ENCODE peak calls at places on chromosomes 1 and 21, in four cellular contexts. One of them, this sample, is unnamed.

GRCh38 chr1:204094262-204095247 is 21.6 kb downstream of the SOX13 start:
- DNase-seq in adrenal gland: no peak
- DNase-seq in ovary: no peak
- DNase-seq in K562: no peak
- DNase-seq in this sample: no peak

GRCh38 chr1:9371391-9371935 is 78.8 kb downstream of the SPSB1 start:
- DNase-seq in adrenal gland: no peak
- DNase-seq in ovary: peak
- DNase-seq in K562: no peak
- DNase-seq in this sample: no peak

GRCh38 chr1:243796016-243796415 is 54.0 kb downstream of the AKT3 start:
- DNase-seq in adrenal gland: no peak
- DNase-seq in ovary: no peak
- DNase-seq in K562: no peak
- DNase-seq in this sample: no peak

GRCh38 chr21:15445327-15445726 is 284.5 kb upstream of the USP25 start:
- DNase-seq in adrenal gland: no peak
- DNase-seq in ovary: no peak
- DNase-seq in K562: no peak
- DNase-seq in this sample: no peak

GRCh38 chr1:116203936-116204335 is 92.7 kb downstream of the MAB21L3 start:
- DNase-seq in adrenal gland: no peak
- DNase-seq in ovary: no peak
- DNase-seq in K562: no peak
- DNase-seq in this sample: no peak

GRCh38 chr1:41743361-41743760 is 175.4 kb downstream of the HIVEP3 start:
- DNase-seq in adrenal gland: no peak
- DNase-seq in ovary: no peak
- DNase-seq in K562: no peak
- DNase-seq in this sample: no peak

GRCh38 chr1:8985915-8986813 is 40.1 kb downstream of the SLC2A7 start:
- DNase-seq in adrenal gland: peak
- DNase-seq in ovary: peak
- DNase-seq in K562: no peak
- DNase-seq in this sample: peak

GRCh38 chr1:44168520-44169098 is 27.2 kb upstream of the KLF18 start:
- DNase-seq in adrenal gland: no peak
- DNase-seq in ovary: no peak
- DNase-seq in K562: no peak
- DNase-seq in this sample: no peak

GRCh38 chr1:220294754-220295419 is 22.6 kb upstream of the RAB3GAP2 start:
- DNase-seq in adrenal gland: no peak
- DNase-seq in ovary: no peak
- DNase-seq in K562: no peak
- DNase-seq in this sample: no peak

GRCh38 chr1:90718411-90719320 is 1.6 kb upstream of the BARHL2 start:
- DNase-seq in adrenal gland: no peak
- DNase-seq in ovary: no peak
- DNase-seq in K562: no peak
- DNase-seq in this sample: no peak

GRCh38 chr1:32741417-32742131 is 39.0 kb upstream of the SYNC start:
- DNase-seq in adrenal gland: no peak
- DNase-seq in ovary: peak
- DNase-seq in K562: peak
- DNase-seq in this sample: no peak

GRCh38 chr1:186424539-186424938 is 36.4 kb downstream of the PDC start:
- DNase-seq in adrenal gland: peak
- DNase-seq in ovary: no peak
- DNase-seq in K562: peak
- DNase-seq in this sample: no peak

GRCh38 chr1:156957634-156958033 is 37.2 kb downstream of the LRRC71 start:
- DNase-seq in adrenal gland: no peak
- DNase-seq in ovary: no peak
- DNase-seq in K562: peak
- DNase-seq in this sample: peak

GRCh38 chr1:154420172-154420571 is 15.0 kb downstream of the IL6R start:
- DNase-seq in adrenal gland: peak
- DNase-seq in ovary: peak
- DNase-seq in K562: no peak
- DNase-seq in this sample: no peak

DNA sequence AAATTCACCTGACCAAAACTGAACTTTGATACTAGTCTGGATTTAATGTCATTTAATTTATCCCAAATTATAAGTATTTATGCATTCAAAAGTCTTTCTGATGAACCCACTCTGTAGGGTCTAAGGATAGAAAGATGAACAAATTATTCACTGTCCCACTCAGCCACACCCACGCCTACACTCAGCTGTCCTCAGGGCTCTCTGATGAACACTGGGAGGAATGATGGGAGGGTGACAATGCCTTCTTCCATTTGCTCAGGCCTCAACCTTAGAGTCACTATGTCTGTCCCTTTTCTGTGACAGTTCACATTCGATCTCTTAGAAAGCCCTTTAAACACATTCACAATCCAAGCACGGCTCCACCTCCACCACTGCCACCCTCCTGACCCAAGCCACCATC is 41.8 kb downstream of the KCNJ6 start:
- DNase-seq in adrenal gland: no peak
- DNase-seq in ovary: no peak
- DNase-seq in K562: no peak
- DNase-seq in this sample: no peak
- H3K27ac ChIP-seq in adrenal gland: no peak
- H3K27ac ChIP-seq in ovary: no peak
- H3K27ac ChIP-seq in K562: no peak
- H3K27ac ChIP-seq in this sample: no peak

DNA sequence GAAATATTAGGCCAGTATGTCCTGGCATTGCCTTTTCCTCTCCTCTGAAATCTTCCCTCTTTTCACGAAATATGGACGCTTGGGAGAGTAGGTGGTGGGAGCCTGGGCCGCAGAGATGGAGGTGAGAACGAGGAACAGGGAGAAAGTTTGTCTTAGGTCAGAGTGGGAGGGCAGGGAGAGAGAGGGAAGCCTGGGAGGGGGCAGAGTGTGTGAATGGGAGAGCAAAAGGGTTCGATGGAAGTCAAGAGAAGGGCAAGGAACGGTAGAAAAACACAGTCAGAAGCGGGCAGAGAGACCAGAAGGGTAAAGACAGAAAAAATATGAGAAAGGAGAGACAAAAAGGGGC is 1.2 kb downstream of the TRABD2B start:
- DNase-seq in adrenal gland: no peak
- DNase-seq in ovary: no peak
- DNase-seq in K562: no peak
- DNase-seq in this sample: no peak
- H3K27ac ChIP-seq in adrenal gland: no peak
- H3K27ac ChIP-seq in ovary: no peak
- H3K27ac ChIP-seq in K562: no peak
- H3K27ac ChIP-seq in this sample: no peak

GRCh38 chr1:94686882-94687281 is 133.3 kb upstream of the SLC44A3 start:
- DNase-seq in adrenal gland: no peak
- DNase-seq in ovary: no peak
- DNase-seq in K562: no peak
- DNase-seq in this sample: no peak
- H3K27ac ChIP-seq in adrenal gland: no peak
- H3K27ac ChIP-seq in ovary: no peak
- H3K27ac ChIP-seq in K562: no peak
- H3K27ac ChIP-seq in this sample: no peak

DNA sequence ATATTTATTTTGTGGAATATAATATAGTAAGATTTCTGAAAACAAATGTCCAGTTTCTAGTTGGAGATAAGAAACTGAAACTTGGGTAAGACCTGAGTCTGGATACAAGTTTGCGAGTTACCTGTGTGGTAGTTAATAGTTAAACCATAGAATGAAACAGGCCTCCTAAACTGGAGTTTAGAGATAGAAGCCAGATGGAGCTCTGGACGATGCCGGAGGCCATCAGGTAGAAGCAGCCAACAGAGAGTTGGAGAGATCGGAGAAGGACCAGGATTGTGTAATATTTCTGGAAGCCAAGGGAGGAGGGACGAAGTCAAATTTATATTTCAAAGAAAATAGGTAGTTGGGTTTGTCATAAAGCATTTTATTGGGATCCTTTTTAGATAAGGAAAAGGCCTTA is 45.1 kb downstream of the ARID1A start:
- DNase-seq in adrenal gland: no peak
- DNase-seq in ovary: no peak
- DNase-seq in K562: no peak
- DNase-seq in this sample: no peak
- H3K27ac ChIP-seq in adrenal gland: no peak
- H3K27ac ChIP-seq in ovary: no peak
- H3K27ac ChIP-seq in K562: no peak
- H3K27ac ChIP-seq in this sample: no peak

GRCh38 chr1:224373008-224373590 is 16.4 kb downstream of the CNIH4 start:
- DNase-seq in adrenal gland: no peak
- DNase-seq in ovary: no peak
- DNase-seq in K562: no peak
- DNase-seq in this sample: no peak
- H3K27ac ChIP-seq in adrenal gland: no peak
- H3K27ac ChIP-seq in ovary: no peak
- H3K27ac ChIP-seq in K562: no peak
- H3K27ac ChIP-seq in this sample: no peak

DNA sequence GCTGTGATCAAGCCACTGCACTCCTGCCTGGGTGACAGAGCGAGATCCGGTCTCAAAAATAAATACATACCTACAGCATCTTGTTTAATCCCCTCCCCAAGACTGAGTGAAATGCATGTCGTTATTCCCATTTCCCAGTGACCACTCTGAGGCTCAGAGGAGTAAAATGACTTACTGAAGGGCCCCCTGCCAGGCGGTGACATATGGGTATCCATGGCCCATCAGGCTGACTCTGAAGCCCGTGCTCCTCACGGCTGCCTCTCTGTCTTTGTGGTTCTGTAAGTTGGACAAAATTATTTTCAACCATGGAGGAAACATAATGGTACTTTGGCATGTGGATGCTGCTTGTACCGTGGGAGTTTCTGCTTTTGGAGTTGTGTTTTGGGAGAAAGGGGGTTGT is 17.3 kb upstream of the PINK1 start:
- DNase-seq in adrenal gland: no peak
- DNase-seq in ovary: no peak
- DNase-seq in K562: no peak
- DNase-seq in this sample: no peak
- H3K27ac ChIP-seq in adrenal gland: peak
- H3K27ac ChIP-seq in ovary: no peak
- H3K27ac ChIP-seq in K562: no peak
- H3K27ac ChIP-seq in this sample: no peak

DNA sequence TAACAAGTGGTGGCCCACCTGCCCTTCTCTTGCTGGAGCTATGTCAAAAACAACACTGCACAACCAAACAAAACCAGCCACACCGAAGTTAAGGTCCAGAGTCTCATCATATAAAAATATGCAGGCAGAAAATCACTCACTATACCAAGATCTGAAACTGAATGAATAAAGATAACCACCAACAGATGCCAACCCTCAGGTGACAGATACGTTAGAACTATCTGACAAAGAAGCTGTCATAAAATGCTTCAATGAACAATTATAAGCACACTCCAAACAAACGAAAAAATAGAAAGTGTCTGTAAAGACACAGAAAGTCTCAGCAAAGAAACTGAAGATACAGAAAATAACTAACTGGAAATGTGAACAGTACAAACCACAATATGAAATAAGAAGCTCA is 14.0 kb downstream of the ZNF496 start:
- DNase-seq in adrenal gland: no peak
- DNase-seq in ovary: no peak
- DNase-seq in K562: no peak
- DNase-seq in this sample: no peak
- H3K27ac ChIP-seq in adrenal gland: no peak
- H3K27ac ChIP-seq in ovary: no peak
- H3K27ac ChIP-seq in K562: no peak
- H3K27ac ChIP-seq in this sample: no peak

This sample was measured in epithelial cell of prostate.